ENCODE peak calls at places on chromosomes 4 and X, in four cellular contexts. R is mesenchymal stem cell, D is neuronal stem cell, S is H1. A is an unnamed sample.
A peak's percentile ranks its signal among the peaks of the same experiment; 100 is the strongest.

GRCh38 chrX:52420824-52421443 is 52.1 kb downstream of the XAGE2 start:
- DNase-seq in S (no peak), D (no peak), R (no peak), A (peak; percentile 55)

GRCh38 chrX:9980927-9981326 is 13.8 kb downstream of the CLDN34 start:
- DNase-seq in R (no peak), S (no peak), D (no peak), A (no peak)

GRCh38 chrX:23062359-23062758 is 62.6 kb downstream of the DDX53 start:
- DNase-seq in S (no peak), D (no peak), R (no peak), A (no peak)

GRCh38 chr4:111712093-111712677 is 433.1 kb upstream of the FAM241A start:
- DNase-seq in D (no peak), R (no peak), S (no peak), A (no peak)

GRCh38 chr4:185665655-185666054 is 130.3 kb upstream of the PDLIM3 start:
- DNase-seq in S (no peak), D (no peak), R (no peak), A (no peak)

GRCh38 chrX:139560221-139560620 is 29.7 kb downstream of the F9 start:
- DNase-seq in D (no peak), R (no peak), S (no peak), A (peak; percentile 0)

GRCh38 chrX:1397441-1397840 is 5.5 kb upstream of the SLC25A6 start:
- DNase-seq in R (no peak), D (no peak), S (no peak), A (no peak)

GRCh38 chr4:96974295-96974694 is 1134.4 kb downstream of the PDHA2 start:
- DNase-seq in R (no peak), D (no peak), S (no peak), A (no peak)

GRCh38 chr4:40729555-40729954 is 20.2 kb upstream of the NSUN7 start:
- DNase-seq in S (no peak), D (no peak), R (no peak), A (no peak)

GRCh38 chr4:68451246-68452211 is 4.3 kb downstream of the TMPRSS11E start:
- DNase-seq in S (no peak), D (no peak), R (peak; percentile 73), A (peak; percentile 4)

GRCh38 chr4:5863461-5864113 is 29.3 kb downstream of the CRMP1 start:
- DNase-seq in S (no peak), D (no peak), R (peak; percentile 75), A (peak; percentile 96)

GRCh38 chrX:31036895-31037294 is 34.9 kb downstream of the FTHL17 start:
- DNase-seq in D (peak; percentile 17), S (peak; percentile 45), R (peak; percentile 52), A (peak; percentile 42)

GRCh38 chr4:74503580-74503979 is 58.6 kb downstream of the AREG start:
- DNase-seq in D (no peak), S (no peak), R (peak; percentile 76), A (peak; percentile 88)

GRCh38 chrX:149831473-149831872 is 49.5 kb upstream of the MAGEA8 start:
- DNase-seq in S (no peak), R (no peak), D (no peak), A (no peak)

GRCh38 chr4:185219551-185220344 is 10.3 kb downstream of the SNX25 start:
- DNase-seq in S (no peak), D (no peak), R (peak; percentile 66), A (peak; percentile 78)

GRCh38 chr4:117983541-117984451 is 50.5 kb upstream of the NDST3 start:
- DNase-seq in S (no peak), R (peak; percentile 84), D (no peak), A (peak; percentile 0)

GRCh38 chrX:35339796-35340195 is 397.2 kb downstream of the FAM47B start:
- DNase-seq in S (no peak), R (peak; percentile 0), D (no peak), A (no peak)

GRCh38 chr4:8396762-8397406 is 43.6 kb downstream of the ACOX3 start:
- DNase-seq in S (no peak), D (no peak), R (no peak), A (no peak)

GRCh38 chr4:86512631-86513030 is 81.5 kb upstream of the PTPN13 start:
- DNase-seq in R (no peak), S (no peak), D (no peak), A (no peak)

GRCh38 chrX:119726900-119727555 is 31.4 kb upstream of the SOWAHD start:
- DNase-seq in D (no peak), R (peak; percentile 24), S (no peak), A (no peak)

GRCh38 chrX:145923376-145923775 is 105.7 kb downstream of the SLITRK2 start:
- DNase-seq in S (peak; percentile 55), R (no peak), D (no peak), A (no peak)

GRCh38 chr4:146852365-146852764 is 93.3 kb downstream of the TTC29 start:
- DNase-seq in D (no peak), R (no peak), S (no peak), A (no peak)

GRCh38 chr4:170091069-170091696 is 1.4 kb upstream of the AADAT start:
- DNase-seq in S (peak; percentile 62), D (no peak), R (no peak), A (no peak)

GRCh38 chr4:170090667-170091052 is 904 bp upstream of the AADAT start:
- DNase-seq in R (peak; percentile 26), D (no peak), S (no peak), A (peak; percentile 13)

GRCh38 chr4:170089274-170089742 is 448 bp downstream of the AADAT start:
- DNase-seq in D (peak; percentile 29), R (peak; percentile 60), S (no peak), A (peak; percentile 39)

GRCh38 chr4:170088686-170089085 is 1.1 kb downstream of the AADAT start:
- DNase-seq in R (peak; percentile 14), D (no peak), S (no peak), A (no peak)

DNA sequence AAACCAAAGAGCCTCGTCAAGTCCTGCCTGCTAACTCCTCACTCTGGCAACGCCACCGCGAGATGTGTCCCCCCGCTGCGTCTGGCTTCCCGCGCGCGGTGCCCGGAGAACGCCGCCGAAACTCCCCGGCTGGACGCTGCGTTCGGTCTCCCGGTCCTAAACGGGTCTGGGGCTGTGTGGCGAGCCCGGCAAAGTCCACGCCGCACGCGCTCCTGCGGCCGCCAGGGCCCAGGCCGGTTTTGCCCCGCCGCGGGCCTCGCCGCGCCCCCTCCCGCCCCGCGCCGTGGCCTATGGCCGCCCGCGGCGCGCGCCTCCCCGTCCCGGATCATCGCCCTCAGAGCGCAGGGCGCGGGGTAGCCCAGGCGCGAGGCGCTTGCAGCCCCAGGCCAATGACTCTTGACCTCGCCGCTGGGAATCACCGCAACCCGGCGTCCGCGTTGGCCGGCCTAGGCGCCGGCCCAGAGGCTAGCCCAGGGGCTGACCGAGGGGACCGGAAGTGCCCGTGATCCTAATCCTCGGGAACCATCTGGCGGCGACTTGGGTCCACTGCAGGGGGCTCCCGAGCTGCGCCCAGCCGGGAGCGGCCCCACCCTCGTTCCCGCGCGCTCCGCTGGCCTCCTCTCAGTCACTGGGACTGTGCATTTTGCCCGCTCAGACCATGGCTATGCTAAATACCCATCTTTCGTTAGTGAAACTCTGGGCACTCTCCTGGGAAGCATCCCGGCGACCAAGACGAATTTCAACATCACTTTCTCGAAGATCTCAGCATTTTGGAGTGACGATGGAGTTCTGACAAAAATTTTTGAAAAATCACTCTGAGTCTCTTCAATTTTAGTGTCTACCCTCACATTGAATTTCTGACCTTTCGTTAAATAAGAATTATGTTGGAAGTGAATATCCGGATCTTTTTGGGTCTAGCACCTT is at the start of gene AADAT:
- DNase-seq in R (peak; percentile 84), S (peak; percentile 89), D (peak; percentile 81), A (peak; percentile 72)
- H3K4ac ChIP-seq in R (peak within 1 kb of the TSS; percentile 50), S (no peak within 1 kb of the TSS), D (no peak within 1 kb of the TSS), A (peak within 1 kb of the TSS; percentile 76)

GRCh38 chrX:71367396-71367795 is 1.2 kb downstream of the TAF1 start:
- DNase-seq in S (no peak), R (no peak), D (no peak), A (no peak)
- H3K4ac ChIP-seq in S (no peak overlapping the region), R (no peak overlapping the region), D (no peak overlapping the region), A (peak overlapping the region; percentile 97)

DNA sequence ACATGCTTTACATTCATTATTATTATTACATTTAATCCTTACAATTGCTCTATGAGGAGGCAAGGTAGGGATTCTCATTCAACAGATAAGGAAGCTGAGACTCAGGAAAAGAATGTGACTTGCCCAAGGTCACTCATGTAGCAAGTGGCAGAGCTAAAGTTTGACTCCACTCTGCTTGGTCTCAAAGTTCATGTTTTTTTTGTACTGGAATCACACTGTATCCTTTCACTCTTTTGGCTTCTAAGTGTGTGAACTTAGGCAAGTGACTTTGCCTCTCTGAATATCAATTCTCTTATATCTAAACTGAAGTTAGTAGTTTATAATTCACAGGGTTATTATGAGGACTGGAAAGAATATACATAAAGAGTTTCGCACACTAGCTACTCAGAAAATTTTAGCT is 247.9 kb upstream of the AR start:
- DNase-seq in S (no peak), D (no peak), R (no peak), A (no peak)
- H3K4ac ChIP-seq in S (no peak overlapping the region), D (no peak overlapping the region), R (no peak overlapping the region), A (no peak overlapping the region)

GRCh38 chr4:181504846-181505374 is 738.3 kb upstream of the TENM3 start:
- DNase-seq in D (no peak), R (no peak), S (no peak), A (no peak)
- H3K4ac ChIP-seq in D (no peak overlapping the region), R (no peak overlapping the region), S (no peak overlapping the region), A (no peak overlapping the region)

A was measured in IMR-90.